ENCODE peak calls at places on chromosomes 12 and 14, in seven cellular contexts. G is CMK; V is ELF-1; N is NCI-H510A; U is activated CD8-positive, alpha-beta memory T cell treated with anti-CD3 and anti-CD28 coated beads for 24 hours; B is CD4-positive, alpha-beta memory T cell; Z is NCI-H345. S is an unnamed sample.
A peak's percentile ranks its signal among the peaks of the same experiment; 100 is the strongest.

GRCh38 chr14:77805703-77806102 is 5.8 kb downstream of the ADCK1 start:
- DNase-seq in G (no peak), Z (no peak), V (no peak), B (no peak), U (no peak), N (no peak), S (no peak)

GRCh38 chr14:103845327-103845726 is 2.0 kb downstream of the PPP1R13B start:
- DNase-seq in U (no peak), Z (no peak), N (no peak), G (no peak), V (no peak), B (no peak), S (no peak)

GRCh38 chr12:113889076-113889475 is 77.0 kb downstream of the RBM19 start:
- DNase-seq in G (no peak), N (no peak), B (no peak), V (no peak), U (no peak), Z (no peak), S (no peak)

GRCh38 chr14:32576088-32576795 is 247.1 kb downstream of the AKAP6 start:
- DNase-seq in V (no peak), G (peak; percentile 18), N (peak; percentile 21), Z (peak; percentile 57), U (no peak), B (peak; percentile 46), S (no peak)

GRCh38 chr12:89494411-89495231 is 30.0 kb downstream of the GALNT4 start:
- DNase-seq in U (peak; percentile 72), V (no peak), N (no peak), B (no peak), G (no peak), Z (no peak), S (no peak)

GRCh38 chr12:91178801-91179200 is 3.8 kb downstream of the DCN start:
- DNase-seq in U (no peak), G (no peak), Z (no peak), B (no peak), V (no peak), N (no peak), S (no peak)

GRCh38 chr14:50978888-50979287 is 34.6 kb upstream of the PYGL start:
- DNase-seq in Z (no peak), N (no peak), G (no peak), U (no peak), B (no peak), V (no peak), S (no peak)

GRCh38 chr14:104086661-104087461 is 1.4 kb downstream of the ASPG start:
- DNase-seq in Z (no peak), U (no peak), N (no peak), V (no peak), B (no peak), G (no peak), S (no peak)

GRCh38 chr12:6452245-6452731 is 446 bp downstream of the TAPBPL start:
- DNase-seq in V (no peak), Z (no peak), G (no peak), N (no peak), B (no peak), U (peak; percentile 84), S (no peak)

GRCh38 chr12:67034110-67034879 is 234.9 kb upstream of the CAND1 start:
- DNase-seq in U (no peak), N (no peak), G (no peak), B (no peak), Z (peak; percentile 89), V (peak; percentile 28), S (no peak)

GRCh38 chr12:52284562-52285171 is 6.7 kb downstream of the KRT81 start:
- DNase-seq in Z (no peak), B (no peak), V (no peak), U (peak; percentile 21), G (no peak), N (no peak), S (no peak)

GRCh38 chr12:78359530-78359929 is 505.0 kb upstream of the SYT1 start:
- DNase-seq in U (no peak), G (no peak), V (no peak), B (no peak), Z (no peak), N (no peak), S (no peak)

GRCh38 chr14:34604990-34605389 is 25.0 kb downstream of the SNX6 start:
- DNase-seq in G (no peak), N (no peak), Z (no peak), B (no peak), V (no peak), U (no peak), S (no peak)

GRCh38 chr12:88273450-88273849 is 131.3 kb downstream of the TMTC3 start:
- DNase-seq in U (no peak), G (no peak), B (no peak), N (no peak), V (no peak), Z (no peak), S (no peak)

GRCh38 chr14:90717916-90718315 is 98.3 kb downstream of the TTC7B start:
- DNase-seq in V (no peak), G (no peak), N (no peak), U (no peak), Z (no peak), B (no peak), S (peak; percentile 79)

GRCh38 chr12:79934309-79935020 is 432 bp downstream of the PPP1R12A start:
- DNase-seq in N (peak; percentile 38), U (no peak), B (no peak), V (peak; percentile 65), Z (peak; percentile 54), G (peak; percentile 15), S (no peak)

GRCh38 chr14:22002860-22003284 is 329.3 kb upstream of the OR4E1 start:
- DNase-seq in U (peak; percentile 79), Z (no peak), B (peak; percentile 70), V (no peak), G (no peak), N (no peak), S (no peak)

GRCh38 chr14:69606258-69606657 is 5.1 kb upstream of the SUSD6 start:
- DNase-seq in U (no peak), B (no peak), V (peak; percentile 77), N (no peak), Z (no peak), G (no peak), S (no peak)

GRCh38 chr14:69535230-69535848 is 39.3 kb downstream of the CCDC177 start:
- DNase-seq in N (peak; percentile 21), B (no peak), Z (peak; percentile 77), U (no peak), V (peak; percentile 71), G (no peak), S (no peak)

GRCh38 chr12:69254046-69254445 is 14.7 kb downstream of the CPSF6 start:
- DNase-seq in U (no peak), N (no peak), B (peak; percentile 67), Z (peak; percentile 26), G (no peak), V (no peak), S (no peak)

GRCh38 chr12:124928095-124928911 is 13.9 kb upstream of the UBC start:
- DNase-seq in Z (no peak), G (no peak), B (no peak), V (peak; percentile 91), N (no peak), U (no peak), S (peak; percentile 96)

GRCh38 chr14:53336729-53337128 is 183.6 kb upstream of the DDHD1 start:
- DNase-seq in N (no peak), V (no peak), B (no peak), U (no peak), Z (no peak), G (no peak), S (no peak)

GRCh38 chr12:124125472-124125871 is 152.5 kb downstream of the ZNF664 start:
- DNase-seq in U (no peak), B (no peak), N (peak; percentile 79), G (no peak), Z (peak; percentile 92), V (no peak), S (no peak)

GRCh38 chr14:96811265-96811664 is 14.1 kb downstream of the VRK1 start:
- DNase-seq in Z (no peak), V (no peak), B (no peak), G (no peak), U (no peak), N (no peak), S (no peak)

GRCh38 chr14:94542111-94542810 is 19.0 kb upstream of the SERPINA4 start:
- DNase-seq in Z (no peak), U (no peak), N (no peak), V (no peak), B (no peak), G (no peak), S (peak; percentile 70)

GRCh38 chr14:24197066-24197465 is 1.8 kb upstream of the TM9SF1 start:
- DNase-seq in Z (no peak), B (no peak), N (no peak), G (no peak), U (no peak), V (no peak), S (no peak)

GRCh38 chr12:47776471-47777143 is 3.6 kb downstream of the SLC48A1 start:
- DNase-seq in V (no peak), U (no peak), B (no peak), G (peak; percentile 58), Z (no peak), N (no peak), S (no peak)

GRCh38 chr12:29769162-29769820 is 14.5 kb downstream of the TMTC1 start:
- DNase-seq in Z (no peak), G (no peak), N (no peak), B (no peak), V (no peak), U (no peak), S (no peak)

GRCh38 chr14:100078997-100079561 is 13.9 kb downstream of the EVL start:
- DNase-seq in B (peak; percentile 92), V (peak; percentile 83), Z (no peak), U (peak; percentile 86), G (no peak), N (no peak), S (peak; percentile 55)

GRCh38 chr12:41795066-41795465 is 349.6 kb downstream of the GXYLT1 start:
- DNase-seq in N (no peak), G (no peak), V (no peak), B (no peak), U (no peak), Z (no peak), S (no peak)

GRCh38 chr12:119725523-119725922 is 57.6 kb downstream of the PRKAB1 start:
- DNase-seq in U (no peak), B (no peak), Z (no peak), G (no peak), N (no peak), V (no peak), S (no peak)

S was measured in vagina.